ENCODE peak calls at places on chromosome 21, in five cellular contexts. S, A, C, O and L are unnamed samples. For H3K9me3, the result is how much of the 10 kb centered on the place peaks cover.

GRCh38 chr21:42437786-42438185 is 34.1 kb downstream of the UBASH3A start:
- DNase-seq in S (no peak), A (no peak), C (no peak), O (peak), L (no peak)

GRCh38 chr21:44337941-44338895 is 972 bp downstream of the CFAP410 start:
- DNase-seq in S (peak), A (peak), C (no peak), O (peak), L (no peak)

GRCh38 chr21:28832013-28832714 is 160.5 kb downstream of the LTN1 start:
- DNase-seq in S (no peak), A (no peak), C (no peak), O (no peak), L (no peak)

GRCh38 chr21:45379171-45379900 is 25.6 kb upstream of the COL18A1 start:
- DNase-seq in S (no peak), A (peak), C (no peak), O (peak), L (no peak)

GRCh38 chr21:29172282-29172681 is 41.8 kb downstream of the MAP3K7CL start:
- DNase-seq in S (no peak), A (no peak), C (no peak), O (no peak), L (no peak)

GRCh38 chr21:28132713-28133112 is 860.0 kb downstream of the LTN1 start:
- DNase-seq in S (no peak), A (no peak), C (no peak), O (no peak), L (no peak)

GRCh38 chr21:42002421-42002958 is 7.7 kb downstream of the ZBTB21 start:
- DNase-seq in S (no peak), A (no peak), C (no peak), O (no peak), L (no peak)

GRCh38 chr21:31550070-31550469 is 109.4 kb upstream of the SOD1 start:
- DNase-seq in S (no peak), A (no peak), C (no peak), O (no peak), L (no peak)

GRCh38 chr21:25871566-25871965 is 136.8 kb downstream of the GABPA start:
- DNase-seq in S (no peak), A (no peak), C (no peak), O (no peak), L (no peak)

GRCh38 chr21:35932232-35932911 is 128.0 kb downstream of the SETD4 start:
- DNase-seq in S (no peak), A (peak), C (no peak), O (peak), L (no peak)

GRCh38 chr21:41745026-41745820 is 21.6 kb downstream of the RIPK4 start:
- DNase-seq in S (no peak), A (no peak), C (no peak), O (peak), L (no peak)

GRCh38 chr21:42302794-42303193 is 12.4 kb downstream of the TFF3 start:
- DNase-seq in S (no peak), A (no peak), C (no peak), O (no peak), L (no peak)

GRCh38 chr21:21460979-21461378 is 462.8 kb downstream of the NCAM2 start:
- DNase-seq in S (no peak), A (no peak), C (no peak), O (no peak), L (no peak)

GRCh38 chr21:42086969-42087368 is 15.9 kb downstream of the UMODL1 start:
- DNase-seq in S (no peak), A (no peak), C (no peak), O (peak), L (no peak)

GRCh38 chr21:44684483-44684882 is 2.5 kb upstream of the KRTAP12-1 start:
- DNase-seq in S (no peak), A (no peak), C (no peak), O (no peak), L (no peak)

GRCh38 chr21:16842716-16843115 is 670.1 kb upstream of the CXADR start:
- DNase-seq in S (no peak), A (no peak), C (no peak), O (no peak), L (no peak)

GRCh38 chr21:31260790-31261189 is 83.3 kb downstream of the TIAM1 start:
- DNase-seq in S (no peak), A (no peak), C (no peak), O (no peak), L (no peak)

GRCh38 chr21:44614961-44615391 is 3.1 kb downstream of the KRTAP10-8 start:
- DNase-seq in S (no peak), A (no peak), C (peak), O (no peak), L (no peak)

GRCh38 chr21:29351691-29352090 is 53.0 kb downstream of the BACH1 start:
- DNase-seq in S (no peak), A (no peak), C (no peak), O (no peak), L (no peak)

GRCh38 chr21:31220567-31220966 is 123.5 kb downstream of the TIAM1 start:
- DNase-seq in S (no peak), A (no peak), C (no peak), O (no peak), L (no peak)

GRCh38 chr21:32359719-32360260 is 33.0 kb downstream of the URB1 start:
- DNase-seq in S (no peak), A (no peak), C (peak), O (no peak), L (no peak)

GRCh38 chr21:40227111-40227510 is 359.9 kb downstream of the PCP4 start:
- DNase-seq in S (no peak), A (no peak), C (no peak), O (no peak), L (no peak)

GRCh38 chr21:40231979-40232378 is 364.7 kb downstream of the PCP4 start:
- DNase-seq in S (no peak), A (no peak), C (no peak), O (no peak), L (no peak)
- H3K9me3 ChIP-seq in S (under half), A (under half), C (under half), O (under half), L (under half)

DNA sequence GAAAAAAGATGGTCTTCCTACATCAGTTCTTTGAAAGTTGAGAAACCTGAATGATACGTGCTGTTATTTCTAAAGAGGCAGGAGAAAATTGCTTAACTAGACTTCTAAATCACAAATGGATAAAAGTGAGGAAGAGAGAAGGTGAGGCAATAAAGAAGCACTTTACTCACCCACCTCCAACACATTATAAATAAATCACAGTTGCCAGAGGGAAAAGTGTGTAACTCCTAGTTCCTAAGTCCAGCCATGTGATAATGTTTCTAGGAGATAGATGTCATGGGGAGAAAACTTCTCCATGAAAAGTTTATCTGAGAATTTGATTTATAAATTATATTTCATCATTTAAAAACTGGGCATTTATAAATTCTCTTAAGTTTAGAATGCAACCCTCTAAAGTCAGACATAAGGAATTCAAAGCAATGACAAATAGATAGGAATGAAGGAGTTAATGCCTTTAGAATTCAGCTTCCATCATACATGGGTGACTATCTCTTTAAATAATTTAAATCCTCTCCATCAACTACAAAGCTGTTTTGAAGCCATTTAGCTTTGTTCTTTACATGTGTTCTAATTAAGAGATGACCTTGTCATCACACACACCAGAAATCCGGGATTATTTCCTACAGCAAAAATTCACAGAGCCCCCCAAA is 60.0 kb downstream of the NRIP1 start:
- DNase-seq in S (no peak), A (no peak), C (no peak), O (no peak), L (no peak)
- TF ChIP-seq POLR2A in S (no peak), A (no peak), C (no peak), O (no peak), L (no peak)

GRCh38 chr21:37370152-37371040 is 3.8 kb downstream of the DYRK1A start:
- DNase-seq in S (no peak), A (no peak), C (no peak), O (no peak), L (no peak)
- H3K4me3 ChIP-seq in S (peak), A (no peak), C (peak), O (peak), L (peak)

GRCh38 chr21:14013056-14013603 is 197.6 kb downstream of the LIPI start:
- DNase-seq in S (no peak), A (no peak), C (no peak), O (no peak), L (no peak)
- H3K9me3 ChIP-seq in S (under half), A (under half), C (under half), O (under half), L (under half)